ENCODE peak calls at places on chromosome 12, in seven cellular contexts. G is NB4, L is A549, Y is ovary, T is erythroblast, S is testis, O is tibial nerve. I is an unnamed sample.

GRCh38 chr12:2492166-2492705 is 302.5 kb upstream of the FKBP4 start:
- DNase-seq in G (no peak), L (no peak), Y (no peak), T (no peak), S (no peak), O (no peak), I (no peak)

GRCh38 chr12:12626471-12626870 is 14.8 kb downstream of the CREBL2 start:
- DNase-seq in G (no peak), L (no peak), Y (no peak), T (no peak), S (no peak), O (no peak), I (no peak)

GRCh38 chr12:108515916-108516315 is 839 bp downstream of the FICD start:
- DNase-seq in G (peak), L (peak), Y (no peak), T (peak), S (no peak), O (no peak), I (no peak)

GRCh38 chr12:132152411-132152821 is 8.2 kb downstream of the NOC4L start:
- DNase-seq in G (no peak), L (no peak), Y (no peak), T (no peak), S (no peak), O (no peak), I (no peak)

GRCh38 chr12:127108360-127109215 is 1158.4 kb upstream of the TMEM132C start:
- DNase-seq in G (peak), L (peak), Y (no peak), T (peak), S (peak), O (peak), I (no peak)

GRCh38 chr12:60106207-60106606 is 510.4 kb downstream of the SLC16A7 start:
- DNase-seq in G (peak), L (peak), Y (no peak), T (peak), S (no peak), O (no peak), I (no peak)

GRCh38 chr12:123966596-123966995 is 6.0 kb downstream of the CCDC92 start:
- DNase-seq in G (no peak), L (no peak), Y (no peak), T (no peak), S (no peak), O (no peak), I (no peak)

GRCh38 chr12:62909340-62909739 is 25.6 kb downstream of the PPM1H start:
- DNase-seq in G (no peak), L (no peak), Y (no peak), T (no peak), S (no peak), O (no peak), I (no peak)

GRCh38 chr12:64670856-64671639 is 60.8 kb downstream of the RASSF3 start:
- DNase-seq in G (no peak), L (peak), Y (no peak), T (peak), S (no peak), O (no peak), I (no peak)

GRCh38 chr12:103799504-103800251 is 41.4 kb downstream of the NT5DC3 start:
- DNase-seq in G (peak), L (peak), Y (no peak), T (no peak), S (no peak), O (no peak), I (no peak)

GRCh38 chr12:109428038-109428629 is 49.0 kb downstream of the KCTD10 start:
- DNase-seq in G (peak), L (peak), Y (peak), T (peak), S (peak), O (peak), I (peak)

GRCh38 chr12:108193922-108194321 is 64.8 kb downstream of the WSCD2 start:
- DNase-seq in G (peak), L (peak), Y (no peak), T (peak), S (peak), O (no peak), I (no peak)

GRCh38 chr12:54418441-54419087 is 502 bp downstream of the ITGA5 start:
- DNase-seq in G (peak), L (no peak), Y (no peak), T (peak), S (no peak), O (no peak), I (peak)

GRCh38 chr12:118536306-118536900 is 160.0 kb downstream of the SUDS3 start:
- DNase-seq in G (no peak), L (no peak), Y (no peak), T (no peak), S (no peak), O (no peak), I (no peak)

GRCh38 chr12:32051511-32052299 is 54.9 kb upstream of the BICD1 start:
- DNase-seq in G (peak), L (peak), Y (no peak), T (peak), S (no peak), O (no peak), I (peak)

GRCh38 chr12:6765048-6765633 is 1.0 kb upstream of the PTMS start:
- DNase-seq in G (no peak), L (peak), Y (no peak), T (peak), S (no peak), O (no peak), I (no peak)

GRCh38 chr12:6766651-6767300 is 613 bp downstream of the PTMS start:
- DNase-seq in G (peak), L (peak), Y (peak), T (peak), S (peak), O (peak), I (peak)

GRCh38 chr12:6764011-6764828 is 1.9 kb upstream of the PTMS start:
- DNase-seq in G (peak), L (peak), Y (peak), T (peak), S (peak), O (peak), I (peak)

GRCh38 chr12:6767301-6767591 is 1.1 kb downstream of the PTMS start:
- DNase-seq in G (no peak), L (no peak), Y (no peak), T (no peak), S (no peak), O (no peak), I (no peak)

DNA sequence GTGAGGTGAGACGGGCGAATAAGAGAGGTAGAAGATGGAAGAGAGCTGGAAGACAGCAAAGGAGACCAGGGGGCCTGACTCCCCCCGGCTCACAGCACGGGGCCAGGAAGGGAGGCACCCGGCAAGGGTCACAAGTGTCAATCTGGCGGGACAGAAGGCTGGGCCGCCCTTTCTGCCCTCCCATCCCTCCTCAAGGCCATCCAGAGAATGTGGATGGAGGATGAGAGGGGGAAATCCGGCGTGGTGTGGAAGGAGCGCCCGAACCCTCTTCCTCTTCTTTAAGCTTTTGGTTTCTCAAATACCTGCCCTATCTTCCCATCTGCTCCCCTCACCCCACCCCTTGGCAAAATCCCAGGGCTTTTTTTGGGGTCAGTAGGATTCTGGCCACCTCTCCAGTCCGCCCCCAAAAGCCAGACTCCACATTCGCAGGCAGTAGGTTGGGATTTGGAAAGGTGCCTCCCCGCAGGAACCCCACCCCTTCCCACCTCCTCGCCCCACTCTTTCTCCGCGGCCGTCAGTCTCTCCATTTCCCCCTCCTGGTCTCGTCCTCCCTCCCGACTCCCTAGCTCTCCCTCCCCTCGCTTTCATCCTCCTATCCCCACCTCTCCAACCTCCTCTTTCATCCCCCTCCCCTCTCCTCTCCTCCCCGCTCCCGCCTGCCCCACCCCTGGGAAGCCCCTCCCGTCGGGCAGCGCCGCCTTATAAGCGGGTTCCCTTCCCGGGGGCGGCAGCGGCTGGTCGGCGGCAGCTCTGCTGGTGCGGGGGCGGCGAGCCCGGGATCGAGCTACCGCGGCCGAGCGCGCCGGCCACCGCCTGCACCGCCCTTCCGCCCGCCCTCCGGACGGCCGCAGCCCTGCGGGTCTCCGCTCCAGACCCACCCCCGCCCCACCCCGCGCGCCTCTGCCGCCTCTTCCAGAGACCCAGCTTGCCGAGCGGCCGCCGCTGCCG is at the start of gene PTMS:
- DNase-seq in G (peak), L (peak), Y (peak), T (peak), S (peak), O (peak), I (peak)
- TF ChIP-seq POLR2A in G (peak), L (peak), Y (peak), T (no peak), S (no peak), O (peak), I (peak)

DNA sequence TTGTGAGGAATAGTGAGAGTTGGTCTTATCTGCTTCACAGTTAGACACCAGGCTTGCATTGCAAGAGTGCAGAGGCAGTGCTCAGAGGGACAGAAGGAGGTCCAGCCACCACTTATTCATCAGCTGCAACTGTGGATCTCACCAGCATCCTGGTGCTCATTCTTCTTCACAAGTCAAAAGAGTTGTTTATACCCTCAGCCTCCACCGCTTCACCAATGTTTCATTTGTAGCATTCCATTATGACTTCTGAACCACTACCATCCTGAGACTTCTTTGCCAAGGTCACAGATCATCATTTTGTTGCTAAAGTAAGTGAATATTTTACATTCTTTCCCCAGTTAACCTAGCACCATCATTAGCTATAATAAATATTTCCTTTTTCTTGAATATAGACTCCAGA is 230.5 kb upstream of the KITLG start:
- DNase-seq in G (no peak), L (no peak), Y (no peak), T (no peak), S (no peak), O (no peak), I (no peak)
- TF ChIP-seq POLR2A in G (no peak), L (no peak), Y (no peak), T (no peak), S (no peak), O (no peak), I (no peak)

GRCh38 chr12:51848843-51849735 is 571 bp upstream of the FIGNL2 start:
- DNase-seq in G (no peak), L (no peak), Y (no peak), T (no peak), S (no peak), O (no peak), I (no peak)
- TF ChIP-seq POLR2A in G (no peak), L (no peak), Y (no peak), T (no peak), S (no peak), O (no peak), I (no peak)

DNA sequence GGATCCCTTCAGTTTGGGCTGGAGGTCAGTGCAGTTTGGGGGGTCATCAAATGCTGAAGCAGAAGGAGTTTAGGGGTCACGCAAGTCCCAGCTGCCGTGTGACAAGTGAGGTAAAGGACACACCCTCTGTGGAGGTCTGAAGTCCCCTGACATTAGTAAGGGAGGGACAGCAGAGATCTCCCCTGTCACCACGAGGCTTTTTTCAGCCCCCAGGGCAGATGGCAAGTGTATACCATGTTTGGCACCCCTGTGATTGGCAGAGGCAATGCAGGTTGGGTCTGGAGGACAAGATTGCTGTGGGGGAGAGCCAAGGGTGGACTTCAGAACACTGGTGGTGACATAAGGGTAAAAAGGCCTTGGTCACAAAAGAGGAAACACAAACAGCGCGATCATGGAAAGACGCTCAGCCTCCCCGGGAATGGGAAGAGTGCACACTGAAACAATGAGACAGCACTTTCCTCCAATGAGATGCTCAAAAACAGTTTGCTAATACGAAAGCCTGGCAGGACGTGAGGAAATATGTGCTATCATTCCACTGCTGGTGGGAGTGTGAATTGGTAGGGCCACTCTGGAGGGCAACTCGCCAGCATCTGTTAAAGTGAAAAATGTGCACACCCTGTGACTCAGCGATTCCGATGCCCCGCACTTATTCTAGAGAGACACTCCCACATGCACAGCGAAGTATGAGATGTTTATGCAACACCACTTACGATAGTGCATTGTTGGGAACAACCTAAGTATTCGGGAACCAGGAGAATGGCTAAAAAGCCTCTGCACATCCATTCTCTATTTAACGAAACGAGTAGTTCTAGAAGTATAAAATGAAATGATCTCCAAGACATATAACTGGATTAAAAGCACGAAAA is 14.4 kb upstream of the CD27 start:
- DNase-seq in G (peak), L (peak), Y (peak), T (peak), S (peak), O (peak), I (peak)
- TF ChIP-seq POLR2A in G (no peak), L (peak), Y (no peak), T (peak), S (no peak), O (no peak), I (no peak)